ENCODE peak calls at places on chromosome 3, in nine cellular contexts. One of them, this sample, is unnamed.

GRCh38 chr3:172321035-172321434 is 127.2 kb downstream of the GHSR start:
- DNase-seq in GM12865: peak; percentile 39
- DNase-seq in A673: no peak
- DNase-seq in NCI-H2029 treated with DMSO at 0.1 percent for 48 hours: no peak
- DNase-seq in cardiac fibroblast: peak; percentile 20
- DNase-seq in upper lobe of right lung: no peak
- DNase-seq in activated T-cell treated with anti-CD3 and anti-CD28 coated beads, Interleukin-2, amount 50 U/mL, for 1 hour: no peak
- DNase-seq in activated naive CD8-positive, alpha-beta T cell treated with anti-CD3 and anti-CD28 coated beads, Interleukin-2, amount 50 U/mL, for 24 hours: no peak
- DNase-seq in stimulated activated CD4-positive, alpha-beta T cell treated with anti-CD3 and anti-CD28 coated beads, TNF-alpha, amount 100 ng/mL, for 4 hours: no peak
- DNase-seq in this sample: peak; percentile 20

GRCh38 chr3:52236424-52236886 is 2.5 kb downstream of the TWF2 start:
- DNase-seq in A673: no peak
- DNase-seq in GM12865: no peak
- DNase-seq in cardiac fibroblast: no peak
- DNase-seq in activated naive CD8-positive, alpha-beta T cell treated with anti-CD3 and anti-CD28 coated beads, Interleukin-2, amount 50 U/mL, for 24 hours: no peak
- DNase-seq in activated T-cell treated with anti-CD3 and anti-CD28 coated beads, Interleukin-2, amount 50 U/mL, for 1 hour: no peak
- DNase-seq in NCI-H2029 treated with DMSO at 0.1 percent for 48 hours: no peak
- DNase-seq in stimulated activated CD4-positive, alpha-beta T cell treated with anti-CD3 and anti-CD28 coated beads, TNF-alpha, amount 100 ng/mL, for 4 hours: no peak
- DNase-seq in upper lobe of right lung: peak; percentile 49
- DNase-seq in this sample: no peak

GRCh38 chr3:51353566-51354140 is 31.4 kb upstream of the MANF start:
- DNase-seq in cardiac fibroblast: peak; percentile 63
- DNase-seq in NCI-H2029 treated with DMSO at 0.1 percent for 48 hours: no peak
- DNase-seq in activated T-cell treated with anti-CD3 and anti-CD28 coated beads, Interleukin-2, amount 50 U/mL, for 1 hour: no peak
- DNase-seq in upper lobe of right lung: no peak
- DNase-seq in GM12865: no peak
- DNase-seq in activated naive CD8-positive, alpha-beta T cell treated with anti-CD3 and anti-CD28 coated beads, Interleukin-2, amount 50 U/mL, for 24 hours: no peak
- DNase-seq in stimulated activated CD4-positive, alpha-beta T cell treated with anti-CD3 and anti-CD28 coated beads, TNF-alpha, amount 100 ng/mL, for 4 hours: no peak
- DNase-seq in A673: no peak
- DNase-seq in this sample: no peak

GRCh38 chr3:14991148-14991742 is 43.9 kb downstream of the NR2C2 start:
- DNase-seq in A673: peak; percentile 32
- DNase-seq in NCI-H2029 treated with DMSO at 0.1 percent for 48 hours: peak; percentile 46
- DNase-seq in GM12865: no peak
- DNase-seq in upper lobe of right lung: no peak
- DNase-seq in activated T-cell treated with anti-CD3 and anti-CD28 coated beads, Interleukin-2, amount 50 U/mL, for 1 hour: no peak
- DNase-seq in stimulated activated CD4-positive, alpha-beta T cell treated with anti-CD3 and anti-CD28 coated beads, TNF-alpha, amount 100 ng/mL, for 4 hours: no peak
- DNase-seq in activated naive CD8-positive, alpha-beta T cell treated with anti-CD3 and anti-CD28 coated beads, Interleukin-2, amount 50 U/mL, for 24 hours: no peak
- DNase-seq in cardiac fibroblast: peak; percentile 15
- DNase-seq in this sample: no peak

GRCh38 chr3:115784739-115785571 is 161.6 kb downstream of the GAP43 start:
- DNase-seq in stimulated activated CD4-positive, alpha-beta T cell treated with anti-CD3 and anti-CD28 coated beads, TNF-alpha, amount 100 ng/mL, for 4 hours: no peak
- DNase-seq in cardiac fibroblast: peak; percentile 37
- DNase-seq in activated T-cell treated with anti-CD3 and anti-CD28 coated beads, Interleukin-2, amount 50 U/mL, for 1 hour: peak; percentile 19
- DNase-seq in NCI-H2029 treated with DMSO at 0.1 percent for 48 hours: peak; percentile 41
- DNase-seq in GM12865: peak; percentile 4
- DNase-seq in upper lobe of right lung: no peak
- DNase-seq in A673: no peak
- DNase-seq in activated naive CD8-positive, alpha-beta T cell treated with anti-CD3 and anti-CD28 coated beads, Interleukin-2, amount 50 U/mL, for 24 hours: no peak
- DNase-seq in this sample: no peak

GRCh38 chr3:61669676-61670299 is 108.4 kb downstream of the PTPRG start:
- DNase-seq in GM12865: peak; percentile 3
- DNase-seq in activated naive CD8-positive, alpha-beta T cell treated with anti-CD3 and anti-CD28 coated beads, Interleukin-2, amount 50 U/mL, for 24 hours: no peak
- DNase-seq in A673: no peak
- DNase-seq in NCI-H2029 treated with DMSO at 0.1 percent for 48 hours: peak; percentile 22
- DNase-seq in stimulated activated CD4-positive, alpha-beta T cell treated with anti-CD3 and anti-CD28 coated beads, TNF-alpha, amount 100 ng/mL, for 4 hours: no peak
- DNase-seq in upper lobe of right lung: no peak
- DNase-seq in activated T-cell treated with anti-CD3 and anti-CD28 coated beads, Interleukin-2, amount 50 U/mL, for 1 hour: no peak
- DNase-seq in cardiac fibroblast: no peak
- DNase-seq in this sample: peak; percentile 33

GRCh38 chr3:188707396-188708288 is 464.1 kb upstream of the TPRG1 start:
- DNase-seq in upper lobe of right lung: no peak
- DNase-seq in activated naive CD8-positive, alpha-beta T cell treated with anti-CD3 and anti-CD28 coated beads, Interleukin-2, amount 50 U/mL, for 24 hours: no peak
- DNase-seq in stimulated activated CD4-positive, alpha-beta T cell treated with anti-CD3 and anti-CD28 coated beads, TNF-alpha, amount 100 ng/mL, for 4 hours: no peak
- DNase-seq in GM12865: no peak
- DNase-seq in A673: no peak
- DNase-seq in NCI-H2029 treated with DMSO at 0.1 percent for 48 hours: no peak
- DNase-seq in activated T-cell treated with anti-CD3 and anti-CD28 coated beads, Interleukin-2, amount 50 U/mL, for 1 hour: no peak
- DNase-seq in cardiac fibroblast: peak; percentile 57
- DNase-seq in this sample: no peak

GRCh38 chr3:11024181-11024580 is 31.6 kb downstream of the SLC6A1 start:
- DNase-seq in cardiac fibroblast: no peak
- DNase-seq in NCI-H2029 treated with DMSO at 0.1 percent for 48 hours: no peak
- DNase-seq in GM12865: no peak
- DNase-seq in stimulated activated CD4-positive, alpha-beta T cell treated with anti-CD3 and anti-CD28 coated beads, TNF-alpha, amount 100 ng/mL, for 4 hours: no peak
- DNase-seq in upper lobe of right lung: no peak
- DNase-seq in A673: no peak
- DNase-seq in activated T-cell treated with anti-CD3 and anti-CD28 coated beads, Interleukin-2, amount 50 U/mL, for 1 hour: no peak
- DNase-seq in activated naive CD8-positive, alpha-beta T cell treated with anti-CD3 and anti-CD28 coated beads, Interleukin-2, amount 50 U/mL, for 24 hours: no peak
- DNase-seq in this sample: no peak

GRCh38 chr3:377158-377561 is 180.6 kb downstream of the CHL1 start:
- DNase-seq in activated naive CD8-positive, alpha-beta T cell treated with anti-CD3 and anti-CD28 coated beads, Interleukin-2, amount 50 U/mL, for 24 hours: no peak
- DNase-seq in activated T-cell treated with anti-CD3 and anti-CD28 coated beads, Interleukin-2, amount 50 U/mL, for 1 hour: no peak
- DNase-seq in NCI-H2029 treated with DMSO at 0.1 percent for 48 hours: peak; percentile 70
- DNase-seq in cardiac fibroblast: peak; percentile 26
- DNase-seq in stimulated activated CD4-positive, alpha-beta T cell treated with anti-CD3 and anti-CD28 coated beads, TNF-alpha, amount 100 ng/mL, for 4 hours: no peak
- DNase-seq in A673: peak; percentile 56
- DNase-seq in GM12865: peak; percentile 50
- DNase-seq in upper lobe of right lung: no peak
- DNase-seq in this sample: no peak